ENCODE peak calls at places on chromosome 17, in ten cellular contexts. Z is lung microvascular endothelial cell; E is DMS153; J is NCI-H1930; P is foreskin keratinocyte; O is mammary epithelial cell; D is left cardiac atrium; T is activated CD4-positive, alpha-beta T cell treated with anti-CD3 and anti-CD28 coated beads, Interleukin-2, amount 10 ng/mL, durations not matched to agents 7 days and 5 days; C is C1 segment of cervical spinal cord; N is SJSA1. I is an unnamed sample.

GRCh38 chr17:41710472-41711090 is 1.6 kb upstream of the GAST start:
- DNase-seq in Z (peak; percentile 84), E (peak; percentile 85), J (peak; percentile 45), P (no peak), O (peak; percentile 47), D (no peak), T (no peak), C (peak; percentile 4), N (no peak), I (no peak)

GRCh38 chr17:72756256-72756655 is 336.2 kb downstream of the SLC39A11 start:
- DNase-seq in Z (no peak), E (no peak), J (no peak), P (no peak), O (no peak), D (no peak), T (no peak), C (no peak), N (no peak), I (no peak)

GRCh38 chr17:50604470-50604869 is 30.2 kb upstream of the ABCC3 start:
- DNase-seq in Z (peak; percentile 75), E (no peak), J (no peak), P (no peak), O (no peak), D (peak; percentile 86), T (no peak), C (no peak), N (no peak), I (no peak)

GRCh38 chr17:73901661-73902415 is 257.6 kb upstream of the SDK2 start:
- DNase-seq in Z (no peak), E (peak; percentile 72), J (peak; percentile 15), P (no peak), O (peak; percentile 3), D (peak; percentile 56), T (peak; percentile 20), C (no peak), N (no peak), I (no peak)

GRCh38 chr17:19426631-19427030 is 15.6 kb downstream of the RNF112 start:
- DNase-seq in Z (no peak), E (no peak), J (no peak), P (no peak), O (no peak), D (no peak), T (no peak), C (no peak), N (no peak), I (no peak)

GRCh38 chr17:64780096-64781012 is 118.2 kb upstream of the SMURF2 start:
- DNase-seq in Z (peak; percentile 57), E (peak; percentile 47), J (no peak), P (no peak), O (peak; percentile 45), D (peak; percentile 66), T (peak; percentile 86), C (no peak), N (no peak), I (no peak)

GRCh38 chr17:32913593-32913992 is 14.4 kb upstream of the TMEM98 start:
- DNase-seq in Z (no peak), E (no peak), J (no peak), P (no peak), O (no peak), D (no peak), T (no peak), C (no peak), N (no peak), I (no peak)

GRCh38 chr17:81365601-81366585 is 29.4 kb upstream of the BAHCC1 start:
- DNase-seq in Z (peak; percentile 82), E (peak; percentile 89), J (no peak), P (peak; percentile 72), O (peak; percentile 93), D (no peak), T (no peak), C (no peak), N (no peak), I (peak; percentile 72)

GRCh38 chr17:78113804-78114785 is 14.5 kb downstream of the TMC6 start:
- DNase-seq in Z (no peak), E (no peak), J (no peak), P (no peak), O (no peak), D (peak; percentile 17), T (peak; percentile 34), C (no peak), N (no peak), I (no peak)

GRCh38 chr17:61366715-61367413 is 32.8 kb upstream of the TBX2 start:
- DNase-seq in Z (no peak), E (peak; percentile 62), J (peak; percentile 18), P (no peak), O (no peak), D (peak; percentile 75), T (no peak), C (no peak), N (no peak), I (peak; percentile 96)

GRCh38 chr17:67109111-67109510 is 64.8 kb downstream of the CACNG1 start:
- DNase-seq in Z (no peak), E (no peak), J (no peak), P (no peak), O (no peak), D (no peak), T (no peak), C (no peak), N (no peak), I (no peak)

GRCh38 chr17:71441098-71441497 is 679.7 kb upstream of the SOX9 start:
- DNase-seq in Z (no peak), E (no peak), J (no peak), P (peak; percentile 93), O (peak; percentile 94), D (no peak), T (no peak), C (no peak), N (peak; percentile 82), I (no peak)

GRCh38 chr17:55421179-55421934 is at the start of gene MMD:
- DNase-seq in Z (no peak), E (no peak), J (peak; percentile 12), P (no peak), O (peak; percentile 63), D (no peak), T (no peak), C (peak; percentile 36), N (peak; percentile 71), I (no peak)

GRCh38 chr17:58156839-58157803 is 8.9 kb downstream of the OR4D1 start:
- DNase-seq in Z (no peak), E (no peak), J (no peak), P (no peak), O (peak; percentile 8), D (peak; percentile 43), T (peak; percentile 52), C (no peak), N (no peak), I (no peak)

GRCh38 chr17:15945493-15946209 is 721 bp downstream of the ADORA2B start:
- DNase-seq in Z (peak; percentile 43), E (no peak), J (no peak), P (no peak), O (peak; percentile 36), D (peak; percentile 30), T (peak; percentile 16), C (no peak), N (no peak), I (no peak)

GRCh38 chr17:75428775-75429469 is 23.4 kb upstream of the GRB2 start:
- DNase-seq in Z (peak; percentile 75), E (no peak), J (no peak), P (no peak), O (peak; percentile 60), D (no peak), T (no peak), C (no peak), N (peak; percentile 82), I (peak; percentile 67)

GRCh38 chr17:54902017-54902416 is 1.4 kb downstream of the TOM1L1 start:
- DNase-seq in Z (no peak), E (no peak), J (no peak), P (no peak), O (no peak), D (no peak), T (no peak), C (no peak), N (no peak), I (no peak)

GRCh38 chr17:57490446-57490845 is 234.1 kb downstream of the MSI2 start:
- DNase-seq in Z (no peak), E (no peak), J (no peak), P (no peak), O (no peak), D (no peak), T (no peak), C (no peak), N (no peak), I (no peak)

GRCh38 chr17:13362341-13363122 is 239.2 kb downstream of the HS3ST3A1 start:
- DNase-seq in Z (no peak), E (no peak), J (no peak), P (no peak), O (peak; percentile 35), D (no peak), T (no peak), C (no peak), N (peak; percentile 69), I (no peak)

GRCh38 chr17:48213797-48214196 is 106.2 kb downstream of the SNX11 start:
- DNase-seq in Z (no peak), E (peak; percentile 94), J (no peak), P (no peak), O (no peak), D (no peak), T (no peak), C (no peak), N (no peak), I (no peak)

GRCh38 chr17:64938925-64939474 is 19.7 kb upstream of the LRRC37A3 start:
- DNase-seq in Z (peak; percentile 66), E (no peak), J (no peak), P (no peak), O (no peak), D (peak; percentile 55), T (peak; percentile 44), C (peak; percentile 22), N (peak; percentile 33), I (peak; percentile 58)

GRCh38 chr17:1573932-1574696 is 11.5 kb upstream of the PITPNA start:
- DNase-seq in Z (peak; percentile 83), E (peak; percentile 18), J (no peak), P (peak; percentile 15), O (peak; percentile 63), D (peak; percentile 92), T (peak; percentile 55), C (peak; percentile 81), N (peak; percentile 59), I (peak; percentile 63)

GRCh38 chr17:39944393-39944711 is 16.8 kb downstream of the LRRC3C start:
- DNase-seq in Z (no peak), E (no peak), J (no peak), P (no peak), O (no peak), D (no peak), T (no peak), C (no peak), N (no peak), I (no peak)

I was measured in HepG2.